ENCODE peak calls at places on chromosomes 2 and 18, in four cellular contexts. R is amniotic epithelial cell; V is activated T-cell treated with anti-CD3 and anti-CD28 coated beads, Interleukin-2, amount 50 U/mL, for 1 hour; P is CD4-positive, CD25-positive, alpha-beta regulatory T cell. S is an unnamed sample.

GRCh38 chr2:119681196-119681867 is 2.3 kb downstream of the TMEM177 start:
- DNase-seq in V (no peak), P (no peak), R (no peak), S (no peak)

GRCh38 chr18:22241806-22242440 is 72.5 kb downstream of the GATA6 start:
- DNase-seq in V (no peak), P (no peak), R (no peak), S (no peak)

GRCh38 chr2:68193774-68194372 is 36.2 kb downstream of the PNO1 start:
- DNase-seq in P (no peak), V (no peak), R (peak; percentile 46), S (no peak)

GRCh38 chr2:201830666-201831065 is 24.3 kb downstream of the CDK15 start:
- DNase-seq in P (no peak), R (no peak), V (no peak), S (no peak)

GRCh38 chr2:203711399-203711798 is 5.0 kb downstream of the CD28 start:
- DNase-seq in R (no peak), P (no peak), V (no peak), S (no peak)

GRCh38 chr2:219698684-219699439 is 71.4 kb downstream of the SLC4A3 start:
- DNase-seq in V (no peak), P (no peak), R (no peak), S (no peak)

GRCh38 chr2:182186132-182186735 is 200.6 kb downstream of the PPP1R1C start:
- DNase-seq in V (no peak), P (no peak), R (peak; percentile 46), S (no peak)

GRCh38 chr2:236668531-236668969 is 98.9 kb downstream of the ACKR3 start:
- DNase-seq in R (no peak), P (no peak), V (no peak), S (no peak)

GRCh38 chr2:143581134-143581533 is 451.9 kb downstream of the ARHGAP15 start:
- DNase-seq in P (no peak), V (no peak), R (no peak), S (no peak)

GRCh38 chr18:6752200-6752873 is 22.8 kb downstream of the ARHGAP28 start:
- DNase-seq in P (no peak), R (peak; percentile 70), V (no peak), S (no peak)

GRCh38 chr2:129895526-129896082 is 83.9 kb upstream of the RAB6C start:
- DNase-seq in V (no peak), R (no peak), P (no peak), S (no peak)

GRCh38 chr2:158725496-158725895 is 69.6 kb upstream of the DAPL1 start:
- DNase-seq in P (no peak), V (no peak), R (no peak), S (no peak)

GRCh38 chr18:3594760-3595241 is 144.8 kb downstream of the TGIF1 start:
- DNase-seq in V (peak; percentile 43), P (no peak), R (peak; percentile 84), S (no peak)

GRCh38 chr2:53561155-53561554 is 206.4 kb upstream of the CHAC2 start:
- DNase-seq in R (no peak), V (no peak), P (no peak), S (no peak)

GRCh38 chr2:147425437-147426038 is 419.3 kb upstream of the ACVR2A start:
- DNase-seq in P (no peak), V (no peak), R (no peak), S (no peak)

GRCh38 chr2:65031341-65032015 is 24.7 kb upstream of the CEP68 start:
- DNase-seq in V (peak; percentile 26), P (no peak), R (no peak), S (no peak)

GRCh38 chr2:42960835-42961165 is 168.4 kb upstream of the HAAO start:
- DNase-seq in R (no peak), P (no peak), V (no peak), S (no peak)

GRCh38 chr2:225025917-225026571 is 16.2 kb downstream of the DOCK10 start:
- DNase-seq in R (peak; percentile 93), P (no peak), V (no peak), S (no peak)

GRCh38 chr2:160482673-160483072 is 10.9 kb downstream of the RBMS1 start:
- DNase-seq in R (peak; percentile 53), V (no peak), P (no peak), S (no peak)

GRCh38 chr18:54983041-54983686 is 23.9 kb upstream of the CCDC68 start:
- DNase-seq in R (peak; percentile 84), V (no peak), P (no peak), S (no peak)

GRCh38 chr2:235238537-235238936 is 255.3 kb upstream of the AGAP1 start:
- DNase-seq in R (peak; percentile 52), V (no peak), P (no peak), S (peak; percentile 18)

GRCh38 chr2:175535631-175536030 is 354.1 kb upstream of the ATP5MC3 start:
- DNase-seq in R (no peak), P (no peak), V (no peak), S (no peak)

GRCh38 chr2:141392517-141393213 is 738.2 kb downstream of the LRP1B start:
- DNase-seq in V (no peak), R (peak; percentile 94), P (no peak), S (no peak)

S was measured in caudate nucleus.